ENCODE peak calls at places on chromosome 2, in eight cellular contexts. G, D, R, H, K, Y, F and P are unnamed samples. For H3K9me3 and H3K36me3, the result is how much of the 10 kb centered on the place peaks cover.

GRCh38 chr2:124272442-124272841 is 247.4 kb downstream of the CNTNAP5 start:
- DNase-seq in G (no peak), D (no peak), R (no peak), H (no peak), K (no peak), Y (no peak), F (no peak), P (no peak)

GRCh38 chr2:64104944-64105343 is 39.3 kb downstream of the PELI1 start:
- DNase-seq in G (peak), D (peak), R (no peak), H (no peak), K (no peak), Y (no peak), F (no peak), P (no peak)

GRCh38 chr2:239767016-239767905 is 257.9 kb downstream of the NDUFA10 start:
- DNase-seq in G (no peak), D (no peak), R (peak), H (no peak), K (no peak), Y (no peak), F (peak), P (no peak)

GRCh38 chr2:9239616-9240015 is 33.0 kb downstream of the ASAP2 start:
- DNase-seq in G (no peak), D (no peak), R (no peak), H (no peak), K (no peak), Y (no peak), F (no peak), P (no peak)

GRCh38 chr2:30235008-30235655 is 3.8 kb downstream of the LBH start:
- DNase-seq in G (no peak), D (peak), R (no peak), H (no peak), K (no peak), Y (no peak), F (no peak), P (no peak)

GRCh38 chr2:216994231-216994997 is 134.6 kb upstream of the TNP1 start:
- DNase-seq in G (no peak), D (no peak), R (no peak), H (no peak), K (no peak), Y (no peak), F (no peak), P (no peak)

GRCh38 chr2:113050921-113051895 is 1.5 kb downstream of the IL36B start:
- DNase-seq in G (no peak), D (no peak), R (no peak), H (no peak), K (no peak), Y (peak), F (no peak), P (no peak)

GRCh38 chr2:24076849-24077534 is 866 bp upstream of the SF3B6 start:
- DNase-seq in G (no peak), D (no peak), R (peak), H (no peak), K (no peak), Y (peak), F (no peak), P (no peak)

GRCh38 chr2:225002656-225003045 is 39.6 kb downstream of the DOCK10 start:
- DNase-seq in G (no peak), D (peak), R (no peak), H (no peak), K (peak), Y (no peak), F (no peak), P (no peak)

GRCh38 chr2:125125902-125126301 is 1100.8 kb downstream of the CNTNAP5 start:
- DNase-seq in G (no peak), D (no peak), R (no peak), H (no peak), K (no peak), Y (no peak), F (no peak), P (no peak)

GRCh38 chr2:102291221-102292075 is 19.9 kb upstream of the IL1RL1 start:
- DNase-seq in G (no peak), D (no peak), R (no peak), H (no peak), K (no peak), Y (peak), F (peak), P (no peak)

GRCh38 chr2:126831234-126832005 is 67.3 kb upstream of the TEX51 start:
- DNase-seq in G (no peak), D (peak), R (no peak), H (no peak), K (no peak), Y (no peak), F (no peak), P (no peak)

GRCh38 chr2:10271509-10271908 is 31.2 kb upstream of the HPCAL1 start:
- DNase-seq in G (no peak), D (no peak), R (no peak), H (no peak), K (no peak), Y (no peak), F (no peak), P (no peak)

GRCh38 chr2:226600184-226600583 is 199.4 kb downstream of the IRS1 start:
- DNase-seq in G (no peak), D (no peak), R (no peak), H (no peak), K (no peak), Y (no peak), F (no peak), P (no peak)

GRCh38 chr2:102103992-102104871 is 38.3 kb upstream of the IL1R1 start:
- DNase-seq in G (no peak), D (no peak), R (peak), H (peak), K (peak), Y (peak), F (peak), P (peak)

GRCh38 chr2:79428745-79429144 is 84.1 kb upstream of the CTNNA2 start:
- DNase-seq in G (no peak), D (no peak), R (no peak), H (no peak), K (no peak), Y (no peak), F (no peak), P (no peak)

GRCh38 chr2:24228470-24228869 is 53.6 kb downstream of the FAM228A start:
- DNase-seq in G (peak), D (peak), R (no peak), H (no peak), K (no peak), Y (peak), F (no peak), P (no peak)

GRCh38 chr2:239151201-239152131 is 249.4 kb downstream of the HDAC4 start:
- DNase-seq in G (no peak), D (no peak), R (peak), H (no peak), K (peak), Y (no peak), F (peak), P (peak)

GRCh38 chr2:237919593-237919992 is 47.2 kb upstream of the UBE2F start:
- DNase-seq in G (no peak), D (no peak), R (peak), H (no peak), K (no peak), Y (no peak), F (no peak), P (no peak)

GRCh38 chr2:99762714-99763113 is 272.9 kb upstream of the REV1 start:
- DNase-seq in G (no peak), D (no peak), R (no peak), H (no peak), K (no peak), Y (no peak), F (no peak), P (no peak)

GRCh38 chr2:102112692-102113665 is 29.6 kb upstream of the IL1R1 start:
- DNase-seq in G (no peak), D (no peak), R (no peak), H (no peak), K (no peak), Y (no peak), F (no peak), P (no peak)

GRCh38 chr2:71882949-71883472 is 264.7 kb downstream of the CYP26B1 start:
- DNase-seq in G (peak), D (peak), R (peak), H (peak), K (peak), Y (peak), F (peak), P (no peak)

GRCh38 chr2:46554381-46554780 is 75.0 kb downstream of the TMEM247 start:
- DNase-seq in G (no peak), D (no peak), R (peak), H (no peak), K (no peak), Y (no peak), F (no peak), P (no peak)

GRCh38 chr2:116952254-116952653 is 862.2 kb upstream of the DDX18 start:
- DNase-seq in G (no peak), D (peak), R (no peak), H (no peak), K (no peak), Y (no peak), F (no peak), P (no peak)

GRCh38 chr2:116948258-116948657 is 866.2 kb upstream of the DDX18 start:
- DNase-seq in G (no peak), D (no peak), R (no peak), H (no peak), K (no peak), Y (no peak), F (no peak), P (no peak)

GRCh38 chr2:116949249-116949648 is 865.2 kb upstream of the DDX18 start:
- DNase-seq in G (no peak), D (no peak), R (no peak), H (no peak), K (no peak), Y (no peak), F (no peak), P (no peak)
- H3K9me3 ChIP-seq in G (under half), D (under half), R (under half), H (under half), K (under half), Y (under half), F (under half), P (under half)

GRCh38 chr2:135637456-135638087 is 104.1 kb upstream of the UBXN4 start:
- DNase-seq in G (no peak), D (no peak), R (no peak), H (no peak), K (no peak), Y (no peak), F (no peak), P (no peak)

GRCh38 chr2:135636982-135637381 is 104.7 kb upstream of the UBXN4 start:
- DNase-seq in G (no peak), D (no peak), R (no peak), H (no peak), K (no peak), Y (no peak), F (no peak), P (no peak)

GRCh38 chr2:135638825-135639224 is 102.8 kb upstream of the UBXN4 start:
- DNase-seq in G (no peak), D (no peak), R (no peak), H (no peak), K (no peak), Y (no peak), F (no peak), P (no peak)

GRCh38 chr2:135641156-135642068 is 100.2 kb upstream of the UBXN4 start:
- DNase-seq in G (no peak), D (no peak), R (no peak), H (no peak), K (no peak), Y (no peak), F (no peak), P (no peak)
- H3K36me3 ChIP-seq in G (under half), D (under half), R (under half), H (under half), K (under half), Y (half or more), F (under half), P (under half)

DNA sequence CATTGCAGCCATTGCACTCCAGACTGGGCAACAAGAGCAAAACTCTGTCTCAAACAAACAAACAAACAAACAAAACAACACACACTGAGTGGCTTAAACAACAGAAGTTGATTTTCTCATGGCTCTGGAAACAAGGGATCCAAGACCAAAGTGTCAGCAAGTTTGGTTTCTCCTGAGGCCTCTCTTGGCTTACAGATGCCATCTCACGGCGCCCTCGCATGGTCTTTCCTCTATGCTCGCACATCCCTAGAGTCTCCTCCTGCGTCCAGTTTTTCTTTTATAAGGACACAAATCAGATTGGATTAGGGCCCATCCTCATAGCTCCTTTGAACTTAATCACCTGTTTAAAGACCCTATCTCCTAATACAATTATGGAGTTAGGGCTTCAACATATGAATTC is 133.4 kb upstream of the LRRTM1 start:
- DNase-seq in G (no peak), D (no peak), R (no peak), H (no peak), K (no peak), Y (peak), F (no peak), P (no peak)
- TF ChIP-seq CTCF in G (no peak), D (no peak), R (no peak), H (no peak), K (no peak), Y (peak), F (no peak), P (no peak)

GRCh38 chr2:27128810-27129571 is 5.4 kb downstream of the ABHD1 start:
- DNase-seq in G (no peak), D (no peak), R (no peak), H (no peak), K (no peak), Y (no peak), F (no peak), P (no peak)
- H3K9me3 ChIP-seq in G (under half), D (under half), R (under half), H (under half), K (under half), Y (under half), F (under half), P (under half)

GRCh38 chr2:173959358-173959884 is 5.8 kb downstream of the SP3 start:
- DNase-seq in G (no peak), D (no peak), R (no peak), H (no peak), K (no peak), Y (peak), F (no peak), P (no peak)
- H3K36me3 ChIP-seq in G (half or more), D (under half), R (under half), H (under half), K (under half), Y (half or more), F (under half), P (under half)

GRCh38 chr2:109459485-109459884 is 154.3 kb downstream of the SEPTIN10 start:
- DNase-seq in G (no peak), D (no peak), R (peak), H (no peak), K (peak), Y (no peak), F (no peak), P (no peak)
- TF ChIP-seq CTCF in G (no peak), D (no peak), R (no peak), H (no peak), K (no peak), Y (no peak), F (no peak), P (no peak)

GRCh38 chr2:4718777-4719176 is 973.4 kb upstream of the SOX11 start:
- DNase-seq in G (no peak), D (no peak), R (no peak), H (no peak), K (no peak), Y (no peak), F (no peak), P (no peak)

DNA sequence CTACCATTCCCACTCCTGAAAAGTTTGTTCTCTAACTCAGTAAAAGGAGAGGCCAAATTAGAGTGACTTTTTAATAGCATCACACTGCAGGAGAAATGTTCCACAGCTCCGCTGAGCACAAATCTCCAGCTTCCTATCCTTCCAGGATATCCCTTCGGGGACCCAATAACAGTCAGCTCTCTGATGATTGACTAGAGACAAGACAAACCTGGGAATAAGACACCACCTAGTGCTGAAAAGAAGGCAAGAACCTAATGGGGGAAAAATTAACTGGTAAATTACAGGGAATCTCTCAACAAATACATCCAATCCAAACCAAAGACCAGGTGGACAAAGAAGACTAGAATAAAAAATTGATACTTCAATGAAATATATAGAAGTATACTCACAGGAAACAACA is 977.1 kb upstream of the SOX11 start:
- DNase-seq in G (no peak), D (no peak), R (no peak), H (no peak), K (no peak), Y (no peak), F (no peak), P (no peak)
- H3K9me3 ChIP-seq in G (under half), D (under half), R (under half), H (under half), K (under half), Y (under half), F (under half), P (under half)

DNA sequence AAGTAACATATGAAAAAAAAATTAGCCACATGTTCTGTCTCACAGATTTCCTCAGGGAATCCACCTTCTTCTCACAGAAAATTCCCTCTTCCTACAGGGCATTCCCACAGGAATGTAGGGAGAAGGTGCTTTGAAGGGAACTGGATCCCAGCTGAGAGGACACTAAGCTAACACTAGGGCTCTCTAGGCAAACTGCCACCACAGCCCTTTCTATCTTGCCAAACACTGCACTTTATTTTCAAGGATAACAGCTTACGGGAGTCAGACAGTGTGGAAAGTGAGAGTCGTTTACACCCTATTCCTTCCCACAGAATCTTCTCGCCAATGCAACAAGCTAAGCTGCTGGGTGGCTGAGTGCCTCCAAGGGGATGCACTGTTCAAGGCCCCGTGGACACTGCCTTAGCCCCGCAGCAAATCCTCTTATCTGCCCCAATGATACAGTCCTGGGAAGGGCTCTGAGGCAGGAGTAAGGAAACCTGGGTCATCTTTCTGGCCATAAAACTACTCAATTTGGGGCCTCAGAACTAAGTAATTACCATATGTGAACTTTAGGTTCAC is 76.9 kb downstream of the CCDC93 start:
- DNase-seq in G (no peak), D (no peak), R (no peak), H (no peak), K (no peak), Y (no peak), F (no peak), P (no peak)
- H3K36me3 ChIP-seq in G (under half), D (half or more), R (half or more), H (half or more), K (under half), Y (half or more), F (half or more), P (under half)